ENCODE peak calls at places on chromosome 21, in eight cellular contexts. F, O, R, Z, L, V, E and B are unnamed samples.

GRCh38 chr21:39006653-39007417 is 176.4 kb downstream of the PSMG1 start:
- DNase-seq in R (peak), Z (no peak), E (no peak), O (no peak), L (no peak), V (no peak), F (no peak), B (no peak)

GRCh38 chr21:16571594-16571993 is 841.8 kb downstream of the USP25 start:
- DNase-seq in V (no peak), O (no peak), Z (no peak), R (no peak), F (no peak), E (no peak), L (no peak), B (no peak)

GRCh38 chr21:29888437-29888836 is 51.4 kb downstream of the GRIK1 start:
- DNase-seq in F (no peak), Z (no peak), E (no peak), R (no peak), L (no peak), V (no peak), O (no peak), B (no peak)

GRCh38 chr21:44368711-44369446 is 15.5 kb downstream of the TRPM2 start:
- DNase-seq in Z (no peak), L (peak), E (no peak), F (no peak), V (no peak), R (no peak), O (no peak), B (no peak)

GRCh38 chr21:38448619-38449186 is 49.6 kb downstream of the ERG start:
- DNase-seq in E (no peak), L (no peak), O (no peak), V (no peak), Z (no peak), R (no peak), F (no peak), B (no peak)

GRCh38 chr21:40146201-40146890 is 279.1 kb downstream of the PCP4 start:
- DNase-seq in V (no peak), E (no peak), F (no peak), O (no peak), R (no peak), L (no peak), Z (no peak), B (no peak)

GRCh38 chr21:38311765-38312164 is 55.0 kb downstream of the KCNJ15 start:
- DNase-seq in O (no peak), R (no peak), Z (no peak), F (no peak), L (no peak), E (no peak), V (no peak), B (no peak)

GRCh38 chr21:39153842-39154241 is 29.4 kb downstream of the PSMG1 start:
- DNase-seq in Z (no peak), F (no peak), V (no peak), O (no peak), E (no peak), R (no peak), L (no peak), B (no peak)

GRCh38 chr21:45265721-45266517 is 21.8 kb downstream of the POFUT2 start:
- DNase-seq in F (no peak), E (no peak), L (peak), R (no peak), V (no peak), O (no peak), Z (no peak), B (no peak)

GRCh38 chr21:44299458-44300261 is at the start of gene PFKL:
- DNase-seq in V (peak), R (peak), Z (peak), F (peak), E (peak), O (peak), L (peak), B (peak)

GRCh38 chr21:46181436-46181835 is 2.8 kb downstream of the SPATC1L start:
- DNase-seq in V (no peak), O (no peak), R (no peak), E (no peak), F (no peak), L (peak), Z (no peak), B (no peak)

GRCh38 chr21:32565856-32566465 is 19.4 kb downstream of the TCP10L start:
- DNase-seq in Z (no peak), E (no peak), L (no peak), O (no peak), F (peak), R (no peak), V (no peak), B (no peak)

GRCh38 chr21:21114456-21114855 is 116.2 kb downstream of the NCAM2 start:
- DNase-seq in O (no peak), Z (no peak), V (no peak), L (no peak), R (no peak), E (no peak), F (no peak), B (no peak)

GRCh38 chr21:44618909-44619308 is 7.0 kb downstream of the KRTAP10-8 start:
- DNase-seq in O (no peak), E (no peak), Z (no peak), V (no peak), L (no peak), R (no peak), F (no peak), B (no peak)

GRCh38 chr21:33380483-33380998 is 22.7 kb upstream of the IFNGR2 start:
- DNase-seq in O (no peak), L (peak), Z (peak), E (peak), V (peak), R (peak), F (peak), B (peak)

GRCh38 chr21:36297938-36298572 is 21.9 kb upstream of the MORC3 start:
- DNase-seq in V (no peak), E (peak), Z (peak), L (peak), O (peak), F (peak), R (peak), B (peak)
- TF ChIP-seq POLR2A in V (no peak), E (no peak), Z (no peak), L (peak), O (no peak), F (no peak), R (peak), B (peak)

GRCh38 chr21:34890724-34891609 is 158.1 kb downstream of the RUNX1 start:
- DNase-seq in Z (no peak), E (no peak), F (peak), O (no peak), L (peak), V (peak), R (no peak), B (peak)
- TF ChIP-seq POLR2A in Z (no peak), E (no peak), F (peak), O (no peak), L (no peak), V (no peak), R (no peak), B (no peak)

DNA sequence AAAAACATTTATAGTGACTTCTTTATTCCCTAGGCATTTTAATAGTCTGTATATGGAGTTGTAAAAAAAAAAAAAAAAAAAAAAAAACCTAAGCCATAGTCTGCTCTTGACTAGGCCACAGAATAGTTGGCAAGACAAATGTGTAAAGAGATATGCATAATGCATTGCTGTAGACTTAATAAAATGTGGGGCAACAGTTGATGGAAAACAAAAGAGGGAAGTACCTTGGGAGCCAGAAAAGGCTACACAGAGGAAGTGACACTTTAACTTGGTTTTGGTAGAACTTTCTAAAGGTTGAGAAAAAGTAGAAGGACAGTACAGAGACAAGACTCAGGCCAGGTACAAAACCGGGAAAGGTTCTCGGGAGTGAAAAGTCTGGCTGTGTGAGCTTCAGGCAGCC is 802.9 kb upstream of the ADAMTS5 start:
- DNase-seq in R (no peak), V (no peak), F (no peak), O (no peak), L (no peak), E (no peak), Z (no peak), B (no peak)
- TF ChIP-seq POLR2A in R (no peak), V (no peak), F (no peak), O (no peak), L (no peak), E (no peak), Z (no peak), B (no peak)

GRCh38 chr21:41766051-41766882 is 585 bp downstream of the RIPK4 start:
- DNase-seq in V (no peak), E (no peak), F (no peak), R (no peak), L (peak), Z (no peak), O (no peak), B (no peak)

GRCh38 chr21:41765393-41765950 is 1.4 kb downstream of the RIPK4 start:
- DNase-seq in R (no peak), E (no peak), L (peak), Z (no peak), O (no peak), V (no peak), F (no peak), B (no peak)

GRCh38 chr21:41768371-41769042 is 1.7 kb upstream of the RIPK4 start:
- DNase-seq in R (no peak), F (peak), V (peak), E (no peak), Z (peak), O (no peak), L (peak), B (no peak)

GRCh38 chr21:41767606-41768370 is 936 bp upstream of the RIPK4 start:
- DNase-seq in L (peak), R (no peak), F (peak), O (no peak), E (no peak), Z (peak), V (peak), B (no peak)

GRCh38 chr21:41766883-41767605 is at the start of gene RIPK4:
- DNase-seq in V (no peak), F (peak), L (peak), R (no peak), Z (peak), O (peak), E (no peak), B (peak)
- TF ChIP-seq POLR2A in V (no peak), F (no peak), L (peak), R (no peak), Z (peak), O (no peak), E (no peak), B (no peak)

DNA sequence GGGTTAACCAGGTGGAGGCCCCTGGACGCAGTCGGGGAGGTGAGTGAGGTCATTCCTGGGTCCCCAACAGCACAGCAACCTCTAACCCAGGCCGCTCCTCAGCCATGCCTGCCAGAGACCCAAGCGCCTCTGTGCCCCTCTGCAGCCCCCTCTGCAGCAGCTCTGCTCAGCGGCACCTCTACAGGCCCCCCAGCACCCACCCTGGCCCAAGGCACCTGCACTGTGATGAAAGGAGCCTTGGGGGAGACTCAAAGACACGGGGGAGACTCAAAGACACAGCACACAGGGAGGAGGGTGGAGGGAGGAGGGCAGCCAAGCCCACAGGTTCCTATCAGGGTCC is 19.5 kb downstream of the WDR4 start:
- DNase-seq in Z (no peak), R (no peak), V (no peak), L (no peak), E (no peak), O (no peak), F (no peak), B (no peak)
- TF ChIP-seq POLR2A in Z (no peak), R (no peak), V (no peak), L (no peak), E (no peak), O (no peak), F (no peak), B (no peak)

GRCh38 chr21:37204580-37204979 is 62.6 kb downstream of the VPS26C start:
- DNase-seq in V (no peak), Z (no peak), O (no peak), R (no peak), E (no peak), L (no peak), F (peak), B (no peak)
- TF ChIP-seq POLR2A in V (no peak), Z (no peak), O (no peak), R (no peak), E (no peak), L (no peak), F (no peak), B (no peak)

DNA sequence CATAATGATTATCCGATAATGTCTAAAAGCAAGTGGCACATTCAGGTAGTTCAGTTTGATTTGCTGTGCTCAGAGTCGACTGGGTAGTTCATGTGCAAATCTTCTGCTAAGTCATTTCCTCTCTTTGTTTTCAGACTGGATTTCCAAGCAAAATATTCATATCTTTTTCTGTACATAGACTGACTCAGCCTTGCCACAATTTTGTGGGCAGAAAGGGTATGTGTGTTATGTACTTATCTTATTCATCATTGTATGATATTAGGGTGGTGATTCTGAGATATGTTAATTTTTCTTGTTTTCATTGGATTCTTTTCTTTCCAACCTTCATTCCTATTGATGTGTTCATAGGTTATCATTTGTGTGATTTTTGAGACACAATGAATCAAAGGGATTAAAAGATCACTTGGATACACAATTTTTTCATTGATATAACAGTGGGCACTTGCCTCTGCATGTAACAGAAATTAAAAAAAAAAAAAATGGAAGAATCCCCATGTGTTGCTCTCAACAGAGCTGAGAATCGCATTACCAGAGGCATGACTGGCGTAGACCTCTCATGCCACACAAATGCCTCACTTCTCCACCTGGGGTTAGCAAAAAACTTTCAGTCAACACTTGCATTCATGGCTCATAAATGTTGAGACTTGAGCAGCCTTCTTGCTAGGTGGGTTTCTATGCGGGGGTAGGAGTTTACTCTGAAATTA is 355.5 kb downstream of the LTN1 start:
- DNase-seq in R (no peak), V (peak), Z (peak), L (no peak), O (no peak), F (peak), E (no peak), B (no peak)
- TF ChIP-seq POLR2A in R (no peak), V (no peak), Z (no peak), L (no peak), O (no peak), F (no peak), E (no peak), B (no peak)